ENCODE peak calls at places on chromosomes 12 and 14, in nine cellular contexts. V, X, U, L, G, Y, N, O and I are unnamed samples. For H3K4me1, the result is how much of the 10 kb centered on the place peaks cover.

GRCh38 chr12:131101006-131101405 is 147.3 kb downstream of the ADGRD1 start:
- DNase-seq in V (no peak), X (peak), U (peak), L (no peak), G (no peak), Y (no peak), N (no peak), O (no peak), I (peak)

GRCh38 chr12:77325505-77325904 is 260.1 kb upstream of the E2F7 start:
- DNase-seq in V (peak), X (no peak), U (no peak), L (no peak), G (peak), Y (no peak), N (no peak), O (no peak), I (no peak)

GRCh38 chr14:45253754-45254300 is 825 bp upstream of the MIS18BP1 start:
- DNase-seq in V (no peak), X (no peak), U (peak), L (peak), G (peak), Y (peak), N (no peak), O (peak), I (no peak)

GRCh38 chr12:6430990-6431353 is 13.8 kb upstream of the CD27 start:
- DNase-seq in V (no peak), X (no peak), U (no peak), L (no peak), G (no peak), Y (no peak), N (no peak), O (no peak), I (peak)

GRCh38 chr12:103877288-103877687 is 36.3 kb upstream of the NT5DC3 start:
- DNase-seq in V (no peak), X (no peak), U (no peak), L (no peak), G (no peak), Y (no peak), N (no peak), O (no peak), I (no peak)

GRCh38 chr12:116039081-116039480 is 238.4 kb downstream of the MED13L start:
- DNase-seq in V (no peak), X (no peak), U (no peak), L (no peak), G (no peak), Y (no peak), N (no peak), O (no peak), I (no peak)

GRCh38 chr14:36396798-36397197 is 76.4 kb upstream of the MBIP start:
- DNase-seq in V (no peak), X (no peak), U (no peak), L (no peak), G (no peak), Y (no peak), N (no peak), O (no peak), I (no peak)

GRCh38 chr14:56004807-56005579 is 113.2 kb upstream of the PELI2 start:
- DNase-seq in V (no peak), X (no peak), U (peak), L (peak), G (no peak), Y (peak), N (no peak), O (no peak), I (peak)

GRCh38 chr14:96146131-96146771 is 58.4 kb upstream of the BDKRB2 start:
- DNase-seq in V (no peak), X (no peak), U (no peak), L (no peak), G (no peak), Y (peak), N (peak), O (peak), I (peak)

GRCh38 chr12:2334291-2335088 is 281.7 kb downstream of the CACNA1C start:
- DNase-seq in V (no peak), X (no peak), U (no peak), L (no peak), G (no peak), Y (no peak), N (no peak), O (no peak), I (no peak)

GRCh38 chr14:87952307-87953094 is 40.5 kb downstream of the GALC start:
- DNase-seq in V (no peak), X (no peak), U (no peak), L (no peak), G (no peak), Y (no peak), N (no peak), O (no peak), I (no peak)

GRCh38 chr14:67722293-67722692 is 20.6 kb downstream of the RDH12 start:
- DNase-seq in V (peak), X (no peak), U (no peak), L (peak), G (no peak), Y (no peak), N (no peak), O (peak), I (peak)

GRCh38 chr12:65911321-65911720 is 87.0 kb downstream of the HMGA2 start:
- DNase-seq in V (no peak), X (no peak), U (no peak), L (peak), G (no peak), Y (peak), N (no peak), O (peak), I (no peak)

GRCh38 chr12:88142610-88142991 is 494 bp downstream of the TMTC3 start:
- DNase-seq in V (no peak), X (peak), U (peak), L (peak), G (peak), Y (no peak), N (no peak), O (peak), I (peak)

GRCh38 chr14:49550284-49551184 is 35.6 kb downstream of the RPS29 start:
- DNase-seq in V (peak), X (no peak), U (no peak), L (no peak), G (no peak), Y (peak), N (no peak), O (no peak), I (no peak)

GRCh38 chr12:61524851-61525250 is 735.4 kb upstream of the USP15 start:
- DNase-seq in V (no peak), X (no peak), U (no peak), L (no peak), G (no peak), Y (no peak), N (no peak), O (no peak), I (no peak)

GRCh38 chr12:6380141-6381121 is 3.5 kb upstream of the LTBR start:
- DNase-seq in V (no peak), X (peak), U (peak), L (no peak), G (no peak), Y (no peak), N (no peak), O (no peak), I (no peak)

GRCh38 chr14:52875707-52876106 is 75.1 kb downstream of the FERMT2 start:
- DNase-seq in V (no peak), X (no peak), U (no peak), L (no peak), G (no peak), Y (no peak), N (no peak), O (no peak), I (no peak)

GRCh38 chr12:75603475-75603874 is 92.1 kb upstream of the KRR1 start:
- DNase-seq in V (no peak), X (no peak), U (no peak), L (no peak), G (no peak), Y (peak), N (no peak), O (no peak), I (no peak)

GRCh38 chr12:7444537-7444936 is 584 bp upstream of the CD163L1 start:
- DNase-seq in V (no peak), X (no peak), U (no peak), L (no peak), G (no peak), Y (no peak), N (no peak), O (no peak), I (no peak)

GRCh38 chr12:11840350-11840749 is 190.9 kb downstream of the ETV6 start:
- DNase-seq in V (no peak), X (no peak), U (no peak), L (peak), G (no peak), Y (peak), N (no peak), O (peak), I (no peak)

GRCh38 chr12:130689408-130690405 is 26.4 kb downstream of the RIMBP2 start:
- DNase-seq in V (no peak), X (no peak), U (no peak), L (no peak), G (peak), Y (no peak), N (no peak), O (no peak), I (no peak)

GRCh38 chr12:113697646-113698504 is 226.2 kb upstream of the LHX5 start:
- DNase-seq in V (peak), X (no peak), U (no peak), L (no peak), G (no peak), Y (no peak), N (no peak), O (peak), I (no peak)

GRCh38 chr12:130761537-130762318 is 45.6 kb upstream of the RIMBP2 start:
- DNase-seq in V (peak), X (no peak), U (no peak), L (peak), G (peak), Y (no peak), N (no peak), O (peak), I (no peak)

GRCh38 chr14:89810101-89810500 is 144.4 kb downstream of the EFCAB11 start:
- DNase-seq in V (no peak), X (no peak), U (no peak), L (no peak), G (no peak), Y (no peak), N (no peak), O (no peak), I (no peak)

GRCh38 chr14:89807905-89808304 is 146.6 kb downstream of the EFCAB11 start:
- DNase-seq in V (no peak), X (no peak), U (no peak), L (no peak), G (no peak), Y (no peak), N (no peak), O (no peak), I (no peak)

GRCh38 chr14:89801128-89801527 is 153.4 kb downstream of the EFCAB11 start:
- DNase-seq in V (no peak), X (no peak), U (no peak), L (no peak), G (no peak), Y (no peak), N (no peak), O (no peak), I (no peak)

GRCh38 chr14:89807151-89807550 is 147.4 kb downstream of the EFCAB11 start:
- DNase-seq in V (no peak), X (no peak), U (no peak), L (no peak), G (no peak), Y (no peak), N (no peak), O (no peak), I (no peak)

GRCh38 chr14:89805501-89805900 is 149.0 kb downstream of the EFCAB11 start:
- DNase-seq in V (no peak), X (no peak), U (no peak), L (no peak), G (no peak), Y (no peak), N (no peak), O (no peak), I (no peak)
- H3K4me1 ChIP-seq in V (under half), X (under half), U (under half), L (under half), G (under half), Y (under half), N (under half), O (under half), I (under half)

GRCh38 chr12:132150780-132151144 is 6.5 kb downstream of the NOC4L start:
- DNase-seq in V (no peak), X (no peak), U (no peak), L (peak), G (peak), Y (no peak), N (no peak), O (no peak), I (no peak)
- TF ChIP-seq POLR2AphosphoS5 in V (no peak), X (no peak), U (no peak), L (no peak), G (no peak), Y (no peak), N (no peak), O (no peak), I (no peak)

GRCh38 chr14:103113303-103113702 is 10.0 kb upstream of the TNFAIP2 start:
- DNase-seq in V (no peak), X (no peak), U (no peak), L (no peak), G (no peak), Y (no peak), N (no peak), O (no peak), I (no peak)
- H3K4me1 ChIP-seq in V (under half), X (half or more), U (under half), L (under half), G (under half), Y (under half), N (half or more), O (under half), I (half or more)

GRCh38 chr12:31659087-31659942 is at the start of gene ETFBKMT:
- DNase-seq in V (peak), X (peak), U (peak), L (peak), G (peak), Y (peak), N (peak), O (peak), I (peak)
- TF ChIP-seq POLR2AphosphoS5 in V (peak), X (no peak), U (peak), L (peak), G (peak), Y (peak), N (peak), O (peak), I (peak)

GRCh38 chr14:74571901-74572828 is 39.9 kb downstream of the LTBP2 start:
- DNase-seq in V (no peak), X (no peak), U (no peak), L (peak), G (peak), Y (peak), N (no peak), O (no peak), I (no peak)
- H3K4me1 ChIP-seq in V (half or more), X (half or more), U (under half), L (under half), G (under half), Y (half or more), N (half or more), O (under half), I (half or more)

GRCh38 chr12:40236357-40236850 is 11.6 kb downstream of the LRRK2 start:
- DNase-seq in V (no peak), X (no peak), U (no peak), L (no peak), G (no peak), Y (no peak), N (no peak), O (no peak), I (no peak)

GRCh38 chr12:40240779-40241178 is 16.0 kb downstream of the LRRK2 start:
- DNase-seq in V (no peak), X (no peak), U (no peak), L (no peak), G (no peak), Y (no peak), N (no peak), O (no peak), I (no peak)

GRCh38 chr12:40241741-40242140 is 16.9 kb downstream of the LRRK2 start:
- DNase-seq in V (no peak), X (no peak), U (no peak), L (no peak), G (no peak), Y (peak), N (no peak), O (no peak), I (no peak)

GRCh38 chr12:40233741-40234367 is 9.1 kb downstream of the LRRK2 start:
- DNase-seq in V (no peak), X (no peak), U (no peak), L (no peak), G (no peak), Y (no peak), N (no peak), O (no peak), I (no peak)

DNA sequence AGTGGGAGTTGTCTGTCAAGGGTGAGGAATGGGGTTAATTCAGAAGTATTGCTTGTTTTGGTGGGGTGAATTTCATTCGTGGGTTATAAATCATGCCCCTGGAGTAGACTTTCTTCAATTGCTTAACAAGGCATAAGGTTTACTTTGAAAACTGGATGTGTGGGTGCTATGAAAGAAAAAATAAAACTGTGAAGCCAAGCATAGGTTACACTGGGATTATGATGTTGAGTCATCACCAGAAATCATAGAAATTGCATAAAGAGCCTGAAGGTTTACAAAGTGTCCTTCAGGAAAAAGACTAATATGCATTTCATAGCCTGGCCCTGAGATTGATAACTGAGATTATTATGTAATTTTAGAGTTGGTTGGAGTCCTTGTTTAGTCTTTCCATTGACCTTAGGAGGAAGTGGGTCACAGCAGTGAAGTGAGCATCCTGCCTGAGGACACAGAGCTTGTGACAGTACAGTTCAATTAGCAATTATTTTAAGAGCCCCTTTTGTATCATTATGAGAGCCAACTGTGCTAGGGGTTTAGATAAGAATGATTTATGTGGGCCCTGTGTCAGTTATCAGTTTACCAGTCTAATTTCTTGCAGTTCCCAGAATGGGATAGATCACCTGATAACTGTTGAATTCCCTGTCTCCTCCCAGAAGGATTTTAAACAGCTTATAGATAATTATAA is 13.6 kb downstream of the LRRK2 start:
- DNase-seq in V (peak), X (no peak), U (no peak), L (no peak), G (no peak), Y (no peak), N (no peak), O (no peak), I (no peak)
- TF ChIP-seq POLR2AphosphoS5 in V (no peak), X (no peak), U (no peak), L (no peak), G (no peak), Y (no peak), N (no peak), O (no peak), I (no peak)

DNA sequence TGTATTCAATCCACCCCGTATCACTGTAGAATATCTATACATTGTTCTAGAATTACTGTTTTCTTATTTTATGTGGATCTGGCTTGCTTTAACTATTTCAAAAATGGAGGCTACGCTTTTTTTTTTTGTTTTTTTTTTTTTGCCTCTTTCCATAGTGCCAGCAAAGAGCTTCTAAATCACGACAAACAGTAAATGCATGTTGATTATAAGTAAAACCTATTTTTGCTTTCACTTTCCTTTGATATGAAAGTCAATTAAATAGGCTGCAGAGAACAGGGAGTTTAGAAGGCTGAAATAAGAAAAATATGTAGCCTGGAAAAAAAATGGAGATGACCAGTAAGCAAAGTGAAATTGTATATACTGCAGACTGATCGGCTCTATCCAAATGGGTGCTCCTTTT is 112.3 kb upstream of the AMIGO2 start:
- DNase-seq in V (no peak), X (no peak), U (no peak), L (no peak), G (no peak), Y (no peak), N (no peak), O (no peak), I (no peak)
- H3K4me1 ChIP-seq in V (under half), X (under half), U (under half), L (under half), G (under half), Y (under half), N (under half), O (under half), I (under half)

GRCh38 chr12:52871291-52871961 is 22.6 kb upstream of the KRT78 start:
- DNase-seq in V (no peak), X (no peak), U (no peak), L (peak), G (no peak), Y (no peak), N (no peak), O (no peak), I (peak)
- TF ChIP-seq POLR2AphosphoS5 in V (no peak), X (no peak), U (no peak), L (peak), G (no peak), Y (no peak), N (peak), O (no peak), I (no peak)